ENCODE peak calls at places on chromosomes 12 and 14, in ten cellular contexts. A is psoas muscle, W is K562, V is lower lobe of right lung, U is HFFc6, T is GM13976, H is AG09319, S is progenitor cell of endocrine pancreas, L is Caco-2, B is WTC11. Q is an unnamed sample.

GRCh38 chr12:111166779-111167540 is 201.9 kb downstream of the PHETA1 start:
- DNase-seq in T (no peak), A (no peak), B (no peak), V (no peak), S (no peak), U (no peak), W (no peak), H (no peak), L (no peak), Q (no peak)

GRCh38 chr14:77478796-77479195 is 19.8 kb downstream of the ISM2 start:
- DNase-seq in U (no peak), L (no peak), W (no peak), A (no peak), B (no peak), T (peak), S (no peak), V (no peak), H (no peak), Q (no peak)

GRCh38 chr14:55578511-55578910 is 1.5 kb upstream of the KTN1 start:
- DNase-seq in W (no peak), U (no peak), B (no peak), S (no peak), H (no peak), L (no peak), A (no peak), V (no peak), T (no peak), Q (no peak)

GRCh38 chr12:132711169-132711843 is 664 bp downstream of the PGAM5 start:
- DNase-seq in S (peak), U (no peak), V (no peak), W (no peak), A (no peak), T (no peak), B (peak), L (peak), H (no peak), Q (no peak)

GRCh38 chr12:130494736-130495135 is 157.0 kb downstream of the PIWIL1 start:
- DNase-seq in H (no peak), A (no peak), V (no peak), U (no peak), S (no peak), T (no peak), B (no peak), L (no peak), W (no peak), Q (no peak)

GRCh38 chr14:90193925-90194324 is 62.4 kb upstream of the PSMC1 start:
- DNase-seq in H (no peak), S (no peak), V (no peak), T (no peak), U (no peak), B (peak), L (peak), A (no peak), W (peak), Q (no peak)

GRCh38 chr12:57500213-57500612 is 12.3 kb downstream of the MARS1 start:
- DNase-seq in W (no peak), A (no peak), U (no peak), B (no peak), T (no peak), H (no peak), V (no peak), L (no peak), S (no peak), Q (no peak)

GRCh38 chr12:32110417-32110816 is 3.8 kb downstream of the BICD1 start:
- DNase-seq in S (no peak), L (no peak), T (no peak), V (no peak), H (no peak), B (no peak), A (no peak), W (no peak), U (no peak), Q (no peak)

GRCh38 chr12:96047621-96048211 is 12.3 kb upstream of the LTA4H start:
- DNase-seq in T (no peak), B (no peak), A (no peak), S (no peak), H (peak), U (peak), W (no peak), V (peak), L (no peak), Q (no peak)

GRCh38 chr14:92929689-92930608 is 7.0 kb downstream of the CHGA start:
- DNase-seq in B (no peak), H (no peak), L (no peak), U (no peak), T (no peak), V (no peak), W (no peak), S (no peak), A (no peak), Q (no peak)

GRCh38 chr12:1661553-1662335 is 29.1 kb upstream of the ADIPOR2 start:
- DNase-seq in U (peak), B (peak), W (peak), S (peak), T (peak), A (peak), H (peak), L (peak), V (peak), Q (peak)

DNA sequence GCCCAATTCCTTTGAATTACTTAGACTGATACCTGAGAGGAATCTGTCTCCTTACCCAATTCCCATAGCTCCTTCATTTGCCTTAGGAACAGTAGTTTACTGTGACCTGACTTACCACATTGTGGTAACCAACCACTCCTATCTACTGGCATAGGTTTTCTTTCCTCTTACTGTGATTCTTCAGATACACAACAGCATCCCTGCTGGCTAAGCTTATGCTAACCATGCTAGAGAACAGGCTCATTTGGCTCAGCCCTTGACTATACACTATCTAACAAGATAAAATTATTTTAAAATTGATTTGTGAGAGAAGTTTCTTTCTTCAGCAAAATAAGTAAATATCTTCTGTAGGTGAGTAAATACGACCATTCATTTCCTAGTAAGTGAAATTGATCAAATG is 320.4 kb upstream of the DDHD1 start:
- DNase-seq in S (no peak), W (no peak), L (no peak), U (no peak), H (no peak), V (no peak), A (no peak), B (no peak), T (no peak), Q (no peak)
- TF ChIP-seq CTCF in S (no peak), W (no peak), L (no peak), U (no peak), H (no peak), V (no peak), A (no peak), B (no peak), T (no peak), Q (no peak)

GRCh38 chr12:114403044-114403689 is 2.8 kb downstream of the TBX5 start:
- DNase-seq in T (peak), L (no peak), V (no peak), B (peak), W (no peak), U (peak), H (no peak), S (peak), A (no peak), Q (no peak)
- TF ChIP-seq CTCF in T (no peak), L (no peak), V (no peak), B (no peak), W (no peak), U (peak), H (no peak), S (peak), A (no peak), Q (no peak)

DNA sequence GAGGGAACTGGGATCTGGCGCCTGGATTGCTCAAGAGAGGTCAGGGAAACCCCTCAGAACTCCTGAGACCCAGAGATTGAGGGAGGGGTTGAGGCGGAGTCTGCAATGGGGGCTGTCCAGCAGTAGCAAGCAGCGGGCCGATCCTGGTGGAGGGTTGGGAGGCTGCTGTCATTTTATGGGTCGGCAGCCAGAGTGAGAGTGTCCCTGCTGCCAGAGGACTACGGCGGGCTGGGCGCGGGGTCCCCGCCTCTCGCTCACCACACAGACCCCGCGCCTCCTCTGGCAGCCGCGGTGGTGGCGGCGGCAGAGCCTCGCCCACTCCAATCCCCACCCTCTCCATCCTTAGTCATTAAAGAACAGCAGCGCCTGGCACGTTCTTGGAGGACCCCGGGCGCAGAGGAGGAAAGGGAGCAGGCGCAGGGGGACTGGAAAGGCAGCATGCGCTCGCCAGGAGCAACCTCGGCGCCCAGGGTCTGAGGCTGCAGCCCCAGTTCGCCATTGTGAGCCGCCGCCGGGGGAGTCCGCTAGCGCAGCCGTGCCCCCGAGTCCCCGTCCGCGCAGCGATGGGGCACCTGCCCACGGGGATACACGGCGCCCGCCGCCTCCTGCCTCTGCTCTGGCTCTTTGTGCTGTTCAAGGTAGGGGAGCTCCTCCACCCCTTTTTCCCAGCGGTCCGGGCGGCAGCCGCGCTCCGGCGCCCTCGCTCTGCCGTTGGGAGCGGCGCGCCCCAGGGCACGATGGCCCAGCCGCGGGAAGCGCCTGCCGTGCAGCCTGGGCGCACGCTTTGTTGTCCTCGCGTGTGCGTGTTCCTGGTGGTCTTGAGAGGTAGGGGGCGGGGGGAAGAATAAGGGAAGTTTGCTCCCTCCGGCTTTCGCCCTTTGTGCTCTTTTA is at the start of gene PTPRO:
- DNase-seq in H (no peak), S (peak), V (no peak), B (peak), A (peak), U (no peak), W (no peak), L (no peak), T (no peak), Q (no peak)
- TF ChIP-seq CTCF in H (no peak), S (peak), V (no peak), B (no peak), A (no peak), U (no peak), W (no peak), L (no peak), T (no peak), Q (no peak)

GRCh38 chr12:30754383-30754749 is 385 bp downstream of the CAPRIN2 start:
- DNase-seq in B (no peak), T (no peak), A (no peak), L (no peak), U (no peak), H (no peak), S (no peak), V (no peak), W (no peak), Q (no peak)
- TF ChIP-seq CTCF in B (no peak), T (no peak), A (no peak), L (no peak), U (no peak), H (no peak), S (no peak), V (no peak), W (no peak), Q (no peak)

GRCh38 chr12:49295087-49296001 is at the start of gene PRPH:
- DNase-seq in U (no peak), V (no peak), B (peak), T (peak), W (no peak), A (no peak), H (no peak), L (no peak), S (no peak), Q (no peak)
- TF ChIP-seq CTCF in U (no peak), V (no peak), B (no peak), T (no peak), W (no peak), A (no peak), H (no peak), L (no peak), S (peak), Q (no peak)

GRCh38 chr12:77204055-77204454 is 138.7 kb upstream of the E2F7 start:
- DNase-seq in H (no peak), W (no peak), B (peak), A (no peak), S (no peak), U (no peak), T (no peak), V (no peak), L (peak), Q (no peak)
- TF ChIP-seq CTCF in H (no peak), W (no peak), B (no peak), A (no peak), S (no peak), U (no peak), T (no peak), V (no peak), L (no peak), Q (no peak)

GRCh38 chr12:23221066-23221465 is 596.1 kb downstream of the ETNK1 start:
- DNase-seq in B (peak), H (no peak), V (no peak), S (no peak), U (no peak), L (peak), W (no peak), A (no peak), T (no peak), Q (no peak)
- TF ChIP-seq CTCF in B (peak), H (no peak), V (no peak), S (peak), U (no peak), L (peak), W (no peak), A (no peak), T (no peak), Q (no peak)

DNA sequence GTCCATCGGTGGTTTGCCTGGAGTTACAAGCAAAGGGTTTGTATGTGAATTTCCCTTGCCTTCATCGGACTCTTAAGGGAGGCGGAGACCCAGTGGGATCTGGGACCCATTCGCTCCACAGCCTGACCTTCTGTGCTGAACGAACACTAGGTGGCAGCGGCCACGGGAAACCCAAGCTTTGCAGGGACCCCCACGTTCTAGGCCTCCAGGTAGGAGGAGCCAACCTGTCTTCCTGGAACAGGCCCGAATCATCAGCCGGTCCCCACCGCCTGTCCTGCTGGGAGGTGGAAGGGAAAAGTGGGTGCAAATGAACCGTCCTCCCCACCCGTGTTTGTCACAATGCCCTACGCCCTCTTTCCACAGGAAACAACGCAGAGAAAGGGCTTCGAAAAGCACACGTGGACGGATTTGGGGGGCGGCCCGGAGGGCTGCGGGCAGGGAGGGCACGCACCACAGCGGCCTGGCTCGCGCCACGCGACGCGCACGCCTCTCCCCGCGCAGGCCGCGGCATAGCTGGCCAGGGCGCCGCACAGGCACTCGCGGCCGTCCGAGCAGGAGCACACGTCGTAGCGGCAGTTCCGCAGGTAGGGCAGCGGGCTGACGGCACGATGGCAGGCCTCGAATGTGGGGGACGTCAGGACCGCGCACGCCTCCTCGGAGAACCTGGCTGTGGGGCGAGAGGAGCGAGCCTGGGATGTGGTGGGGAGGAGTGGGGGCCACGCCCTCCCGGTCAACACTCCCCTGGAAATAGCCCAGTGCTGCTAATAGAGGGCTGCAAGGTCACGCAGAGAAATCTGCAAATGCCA is 67.9 kb downstream of the VWF start:
- DNase-seq in U (no peak), S (no peak), V (no peak), A (no peak), T (no peak), H (no peak), L (peak), W (peak), B (peak), Q (no peak)
- TF ChIP-seq CTCF in U (peak), S (peak), V (peak), A (no peak), T (no peak), H (peak), L (peak), W (no peak), B (no peak), Q (no peak)

Q was measured in activated B cell treated with CpG ODN at 0.5 μM for 24 hours.